ENCODE peak calls at places on chromosomes 3 and 15, in five cellular contexts. D is psoas muscle, K is left lung, G is stomach, U is adrenal gland. R is an unnamed sample. For H3K4me1, the result is how much of the 10 kb centered on the place peaks cover.

GRCh38 chr3:126153695-126154360 is 26.6 kb downstream of the ALDH1L1 start:
- DNase-seq in D (peak), K (no peak), G (no peak), U (no peak), R (no peak)

GRCh38 chr15:35827156-35827555 is 281.2 kb upstream of the DPH6 start:
- DNase-seq in D (no peak), K (no peak), G (no peak), U (no peak), R (no peak)

GRCh38 chr3:122918576-122919290 is 108.8 kb downstream of the SEMA5B start:
- DNase-seq in D (no peak), K (no peak), G (no peak), U (no peak), R (peak)

GRCh38 chr3:25572336-25572735 is 92.4 kb downstream of the TOP2B start:
- DNase-seq in D (no peak), K (no peak), G (no peak), U (no peak), R (no peak)

GRCh38 chr3:41097896-41098496 is 101.3 kb upstream of the CTNNB1 start:
- DNase-seq in D (no peak), K (no peak), G (no peak), U (no peak), R (no peak)

GRCh38 chr3:16338124-16338523 is 73.1 kb downstream of the OXNAD1 start:
- DNase-seq in D (no peak), K (no peak), G (peak), U (peak), R (no peak)

GRCh38 chr15:63221346-63221745 is 31.9 kb downstream of the RAB8B start:
- DNase-seq in D (peak), K (no peak), G (no peak), U (peak), R (no peak)

GRCh38 chr3:120446891-120447668 is 3.7 kb downstream of the FSTL1 start:
- DNase-seq in D (no peak), K (no peak), G (no peak), U (no peak), R (peak)

GRCh38 chr3:141108002-141108401 is 56.9 kb downstream of the SPSB4 start:
- DNase-seq in D (no peak), K (no peak), G (no peak), U (no peak), R (no peak)

GRCh38 chr3:37143821-37144220 is 30.6 kb downstream of the LRRFIP2 start:
- DNase-seq in D (no peak), K (no peak), G (no peak), U (no peak), R (no peak)

GRCh38 chr15:100241572-100242479 is 99.9 kb downstream of the ADAMTS17 start:
- DNase-seq in D (no peak), K (no peak), G (no peak), U (peak), R (no peak)

GRCh38 chr3:117526485-117527079 is 817.0 kb downstream of the TUSC7 start:
- DNase-seq in D (no peak), K (no peak), G (peak), U (peak), R (no peak)

GRCh38 chr15:71916834-71917233 is 106.5 kb downstream of the NR2E3 start:
- DNase-seq in D (no peak), K (no peak), G (no peak), U (no peak), R (no peak)

GRCh38 chr15:57541805-57542504 is 49.7 kb upstream of the MYZAP start:
- DNase-seq in D (peak), K (no peak), G (peak), U (peak), R (no peak)

GRCh38 chr15:62770752-62771151 is 271.8 kb upstream of the TPM1 start:
- DNase-seq in D (peak), K (no peak), G (no peak), U (no peak), R (no peak)

GRCh38 chr3:182092662-182093262 is 381.0 kb downstream of the SOX2 start:
- DNase-seq in D (no peak), K (no peak), G (no peak), U (no peak), R (no peak)

GRCh38 chr3:133896002-133896761 is 500 bp upstream of the RAB6B start:
- DNase-seq in D (no peak), K (no peak), G (no peak), U (no peak), R (no peak)

GRCh38 chr3:194775731-194776130 is 90.0 kb downstream of the FAM43A start:
- DNase-seq in D (no peak), K (no peak), G (no peak), U (no peak), R (no peak)

GRCh38 chr15:68464451-68465090 is 32.6 kb upstream of the ITGA11 start:
- DNase-seq in D (peak), K (no peak), G (no peak), U (no peak), R (no peak)

GRCh38 chr3:147369671-147370123 is 36.6 kb downstream of the ZIC4 start:
- DNase-seq in D (no peak), K (no peak), G (no peak), U (no peak), R (no peak)

GRCh38 chr15:75325922-75326321 is 9.9 kb upstream of the COMMD4 start:
- DNase-seq in D (no peak), K (no peak), G (no peak), U (peak), R (no peak)

GRCh38 chr15:75329571-75329970 is 6.3 kb upstream of the COMMD4 start:
- DNase-seq in D (no peak), K (no peak), G (no peak), U (no peak), R (no peak)

GRCh38 chr15:75327491-75327890 is 8.4 kb upstream of the COMMD4 start:
- DNase-seq in D (no peak), K (no peak), G (no peak), U (no peak), R (no peak)

GRCh38 chr15:75327005-75327404 is 8.9 kb upstream of the COMMD4 start:
- DNase-seq in D (no peak), K (no peak), G (no peak), U (no peak), R (no peak)

DNA sequence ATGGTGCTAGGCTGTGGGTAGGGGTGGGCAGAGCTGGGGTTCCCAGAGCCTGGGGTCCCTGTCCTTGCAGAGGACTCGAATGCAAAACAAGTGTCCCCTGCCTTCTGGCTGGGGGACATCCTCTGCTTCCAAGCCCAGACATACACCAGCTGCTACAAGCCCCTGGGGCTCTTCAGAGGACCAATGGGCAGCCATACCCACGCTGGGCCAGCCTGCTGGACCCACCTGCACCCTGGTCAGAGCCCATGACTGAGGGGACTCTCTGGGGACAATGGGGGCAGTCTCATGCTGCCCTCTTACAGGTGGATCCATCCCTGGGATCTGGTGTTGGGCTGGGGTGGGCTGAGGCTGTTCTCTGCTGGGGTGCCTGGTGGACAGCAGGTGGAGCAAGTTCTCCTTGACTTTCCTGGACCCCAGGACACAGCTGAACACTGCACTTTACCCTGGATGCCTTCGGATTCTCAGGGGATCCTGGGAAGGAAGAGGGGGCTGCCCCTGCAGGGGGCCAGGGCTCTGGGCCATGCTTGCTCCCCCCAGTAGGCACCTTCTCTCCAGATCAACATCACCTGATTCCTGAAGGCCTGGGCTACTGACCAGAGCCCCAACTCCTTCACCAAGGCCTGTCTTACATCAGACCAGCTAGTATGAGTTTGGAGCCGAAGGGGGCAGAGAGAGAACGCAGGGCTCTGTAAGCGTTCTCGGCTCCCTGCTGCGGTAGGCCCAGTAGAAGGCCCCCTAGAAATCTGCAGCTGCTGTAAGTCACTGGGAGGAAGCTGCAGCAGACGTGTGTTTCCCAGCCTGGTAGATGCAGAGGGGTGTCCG is 7.2 kb upstream of the COMMD4 start:
- DNase-seq in D (no peak), K (no peak), G (no peak), U (no peak), R (no peak)
- TF ChIP-seq CTCF in D (no peak), K (no peak), G (no peak), U (no peak), R (no peak)

DNA sequence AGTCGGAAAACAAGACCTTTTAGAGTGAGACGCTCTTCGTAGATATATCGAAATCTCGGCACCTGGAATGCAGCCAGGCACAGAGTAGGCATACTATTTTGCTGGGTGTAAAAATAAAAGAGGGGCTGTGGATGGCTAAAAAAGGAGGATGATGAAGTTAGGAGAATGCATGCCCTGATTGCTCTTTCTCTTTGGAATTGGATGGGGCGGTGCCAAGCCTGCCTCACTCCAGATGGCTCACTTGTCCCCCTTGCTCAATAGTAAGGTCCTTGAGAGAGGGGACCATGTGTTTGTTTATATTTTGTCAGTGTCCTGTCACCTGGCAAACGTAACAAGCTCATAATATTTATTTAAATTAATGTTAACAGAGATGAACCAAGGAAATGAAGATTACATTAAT is 33.0 kb downstream of the SNRK start:
- DNase-seq in D (peak), K (no peak), G (no peak), U (peak), R (no peak)
- H3K4me1 ChIP-seq in D (half or more), K (under half), G (half or more), U (under half), R (under half)

GRCh38 chr15:69908518-69909420 is 188.9 kb downstream of the TLE3 start:
- DNase-seq in D (no peak), K (no peak), G (no peak), U (no peak), R (no peak)
- H3K4me3 ChIP-seq in D (no peak), K (no peak), G (no peak), U (no peak), R (no peak)

GRCh38 chr3:39637807-39638206 is 170.3 kb downstream of the MOBP start:
- DNase-seq in D (no peak), K (no peak), G (no peak), U (peak), R (no peak)
- TF ChIP-seq CTCF in D (no peak), K (no peak), G (no peak), U (no peak), R (no peak)

DNA sequence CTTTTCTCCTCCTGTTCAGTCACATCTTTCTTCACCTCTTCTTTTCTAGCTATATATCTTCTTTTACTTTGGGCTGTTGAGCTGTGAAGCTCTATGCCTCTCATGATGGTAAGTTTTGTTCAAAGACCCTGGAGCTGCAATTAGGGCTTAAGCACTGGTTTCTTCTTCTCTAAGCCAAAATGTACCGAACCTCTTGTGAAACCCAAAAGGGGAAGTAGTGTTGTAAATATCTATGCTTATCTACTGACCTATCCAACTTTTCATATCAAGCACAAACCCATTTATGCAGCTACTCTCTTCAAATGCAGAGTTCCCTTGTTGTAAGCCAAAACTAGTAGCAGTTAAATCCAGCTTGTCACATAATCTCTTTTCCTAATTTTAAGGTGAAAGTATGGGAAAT is 123.6 kb upstream of the CD96 start:
- DNase-seq in D (no peak), K (no peak), G (no peak), U (no peak), R (no peak)
- H3K4me1 ChIP-seq in D (under half), K (under half), G (under half), U (under half), R (under half)

DNA sequence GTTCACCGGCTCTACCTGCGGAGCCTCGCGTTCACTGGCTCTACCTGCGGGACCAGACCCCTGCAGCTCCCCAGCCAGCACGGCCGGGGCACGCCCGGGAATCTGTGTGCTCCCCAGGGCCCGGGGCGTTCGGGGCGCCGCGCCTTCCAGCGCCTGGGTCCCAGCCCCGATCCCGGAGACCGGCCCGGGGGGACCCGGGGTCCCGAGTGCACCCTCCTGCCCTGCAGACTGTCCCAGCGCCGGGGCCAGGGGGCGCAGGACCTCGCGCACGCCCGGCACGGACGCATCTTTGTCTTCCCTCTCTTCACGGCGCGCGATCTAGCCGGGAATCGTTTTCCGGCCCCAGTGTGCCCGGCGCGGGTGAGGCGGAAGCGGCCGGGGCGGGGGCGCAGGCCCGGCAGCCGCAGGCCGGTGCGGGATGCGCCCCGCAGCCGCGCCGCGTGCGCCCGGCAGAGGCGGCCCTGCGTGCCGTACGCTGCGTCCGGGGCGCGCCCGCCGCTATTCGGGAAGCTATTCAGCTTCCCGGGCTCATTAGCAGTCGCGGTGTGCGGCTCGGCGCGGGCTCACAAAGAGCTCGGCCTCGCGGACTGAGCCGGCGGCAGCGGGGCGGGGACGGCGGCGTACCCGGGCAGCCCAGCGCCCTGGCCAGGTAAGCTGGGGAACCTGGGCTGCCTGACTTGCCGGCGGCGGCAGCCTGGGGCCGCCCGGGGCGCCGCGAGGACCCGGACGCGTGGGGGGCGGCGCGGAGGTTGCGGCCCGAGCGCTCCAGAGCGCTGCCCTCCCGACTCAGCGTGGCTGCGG is at the start of gene APBA2:
- DNase-seq in D (no peak), K (no peak), G (no peak), U (peak), R (no peak)
- H3K4me3 ChIP-seq in D (peak), K (peak), G (peak), U (no peak), R (peak)

DNA sequence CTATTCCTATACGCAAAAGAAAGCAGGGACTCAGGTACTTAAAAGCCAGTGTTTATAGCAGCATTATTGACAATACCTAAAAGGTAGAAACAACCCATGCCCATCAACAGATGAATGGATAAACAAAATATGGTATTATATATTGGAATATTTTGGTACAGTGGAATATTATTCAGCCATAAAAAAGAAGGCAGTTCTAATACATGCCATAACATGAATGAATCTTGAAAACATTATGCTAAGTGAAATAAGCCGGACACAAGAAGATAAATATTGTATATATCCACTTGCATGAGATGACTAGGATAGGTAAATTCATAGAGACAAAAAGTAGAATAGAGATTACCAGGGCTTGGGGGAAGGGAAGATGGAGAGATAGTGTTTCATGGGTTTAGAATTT is 9.2 kb downstream of the FNDC3B start:
- DNase-seq in D (no peak), K (no peak), G (no peak), U (no peak), R (no peak)
- TF ChIP-seq CTCF in D (no peak), K (no peak), G (no peak), U (no peak), R (no peak)

GRCh38 chr3:64218746-64219145 is 6.5 kb downstream of the PRICKLE2 start:
- DNase-seq in D (no peak), K (no peak), G (no peak), U (no peak), R (no peak)
- H3K4me1 ChIP-seq in D (under half), K (under half), G (half or more), U (under half), R (half or more)

DNA sequence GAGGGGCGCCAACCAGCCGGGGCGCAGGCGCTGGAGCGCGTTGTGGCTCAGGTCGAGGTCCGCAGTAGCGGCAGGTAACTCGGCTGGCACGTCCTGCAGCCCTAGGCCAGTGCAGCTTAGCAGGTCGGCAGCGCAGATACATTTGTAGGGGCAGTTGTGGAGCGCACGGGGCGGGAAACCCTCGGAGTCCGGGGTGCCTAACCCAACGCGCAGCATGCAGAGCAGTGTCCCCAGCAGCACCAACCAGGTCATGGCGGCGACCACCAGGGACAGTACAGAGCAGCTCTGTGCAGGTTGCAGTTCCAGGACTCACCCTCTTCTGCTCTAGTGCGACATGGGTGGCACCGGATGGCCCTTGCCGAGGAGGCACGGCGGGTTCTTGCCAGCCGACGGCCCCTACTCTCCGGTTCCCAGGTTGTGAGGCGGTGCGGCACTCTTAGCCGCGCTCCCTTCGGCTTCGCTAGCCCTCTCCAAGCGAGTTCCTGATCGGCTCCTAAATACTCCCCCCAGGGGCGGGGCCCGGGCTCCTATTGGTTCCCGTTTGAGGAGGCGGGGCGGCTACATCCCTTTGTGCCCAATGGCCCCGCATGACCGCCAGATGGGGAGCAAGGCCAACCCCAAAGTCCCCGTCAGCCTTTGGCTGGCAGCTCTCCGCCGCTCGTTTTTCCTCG is at the start of gene AMIGO3:
- DNase-seq in D (peak), K (peak), G (peak), U (peak), R (peak)
- H3K4me3 ChIP-seq in D (peak), K (peak), G (peak), U (no peak), R (peak)

R was measured in ascending aorta.